ENCODE peak calls at places on chromosome 12, in four cellular contexts. P is HepG2, C is H1, T is GM12891. R is an unnamed sample.

GRCh38 chr12:130119241-130119861 is 42.9 kb upstream of the FZD10 start:
- DNase-seq in C (no peak), T (no peak), P (no peak), R (no peak)

GRCh38 chr12:122308811-122309210 is 42.5 kb upstream of the VPS33A start:
- DNase-seq in C (no peak), P (no peak), T (no peak), R (no peak)

GRCh38 chr12:47946413-47947107 is 16.8 kb upstream of the TMEM106C start:
- DNase-seq in C (no peak), P (no peak), T (no peak), R (no peak)

GRCh38 chr12:43309845-43310405 is 242.1 kb downstream of the ADAMTS20 start:
- DNase-seq in C (no peak), T (no peak), P (no peak), R (no peak)

GRCh38 chr12:2376855-2377657 is 324.3 kb downstream of the CACNA1C start:
- DNase-seq in C (peak), T (no peak), P (no peak), R (no peak)

GRCh38 chr12:108779998-108780688 is 48.8 kb upstream of the CORO1C start:
- DNase-seq in P (no peak), C (no peak), T (no peak), R (no peak)

GRCh38 chr12:70989232-70989631 is 68.7 kb upstream of the PTPRR start:
- DNase-seq in T (no peak), C (no peak), P (no peak), R (no peak)

GRCh38 chr12:57765003-57765697 is 1.7 kb downstream of the CYP27B1 start:
- DNase-seq in P (peak), C (no peak), T (no peak), R (peak)

GRCh38 chr12:110636516-110636915 is 22.6 kb downstream of the TCTN1 start:
- DNase-seq in P (no peak), C (no peak), T (no peak), R (no peak)

GRCh38 chr12:18752280-18752920 is 14.5 kb downstream of the CAPZA3 start:
- DNase-seq in P (no peak), T (no peak), C (peak), R (no peak)

DNA sequence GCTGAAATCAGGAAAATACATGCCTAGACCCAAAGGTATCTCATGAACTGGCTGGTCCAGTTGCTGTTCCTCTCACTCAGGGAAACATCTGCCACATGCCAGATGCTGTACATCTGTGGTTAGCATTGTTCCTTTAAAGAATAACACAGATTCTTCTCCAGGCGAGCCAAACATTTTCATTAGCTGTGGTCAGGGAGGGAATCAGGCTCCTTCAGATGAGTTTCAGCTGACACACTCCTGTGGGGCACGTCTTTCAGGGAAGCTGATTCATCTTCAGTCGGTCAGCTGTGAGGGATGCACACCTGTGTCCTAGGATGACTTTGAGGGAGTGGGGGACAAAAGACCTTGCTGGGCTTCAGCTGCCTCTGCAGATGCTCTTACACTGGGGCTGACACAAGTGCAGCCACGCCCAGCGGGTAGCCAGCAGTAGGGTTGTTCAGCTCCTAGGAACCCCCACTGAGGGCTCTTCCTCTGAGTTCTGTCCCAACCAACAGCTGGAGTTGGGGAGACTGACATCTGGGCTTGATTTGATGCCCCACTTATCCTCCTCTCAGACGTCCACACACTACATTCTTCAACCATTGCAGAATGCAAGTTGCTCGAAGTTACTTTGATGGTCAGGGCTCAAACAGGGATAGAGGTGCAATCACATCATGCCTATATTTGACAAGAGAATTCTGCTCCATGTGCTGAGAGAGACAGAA is 155.0 kb downstream of the NUAK1 start:
- DNase-seq in C (no peak), P (no peak), T (no peak), R (no peak)
- TF ChIP-seq POLR2AphosphoS5 in C (no peak), P (no peak), T (no peak), R (no peak)

GRCh38 chr12:123808167-123808566 is 46.1 kb downstream of the DNAH10 start:
- DNase-seq in C (no peak), T (no peak), P (peak), R (no peak)
- TF ChIP-seq TAF1 in C (no peak), T (no peak), P (no peak), R (no peak)

GRCh38 chr12:1367731-1368285 is 226.6 kb downstream of the FBXL14 start:
- DNase-seq in C (no peak), T (no peak), P (no peak), R (no peak)

GRCh38 chr12:1367331-1367730 is 227.1 kb downstream of the FBXL14 start:
- DNase-seq in T (no peak), P (peak), C (no peak), R (no peak)

GRCh38 chr12:1373887-1374286 is 220.5 kb downstream of the FBXL14 start:
- DNase-seq in T (no peak), P (no peak), C (no peak), R (no peak)

GRCh38 chr12:1369460-1369859 is 224.9 kb downstream of the FBXL14 start:
- DNase-seq in T (no peak), C (no peak), P (no peak), R (no peak)

DNA sequence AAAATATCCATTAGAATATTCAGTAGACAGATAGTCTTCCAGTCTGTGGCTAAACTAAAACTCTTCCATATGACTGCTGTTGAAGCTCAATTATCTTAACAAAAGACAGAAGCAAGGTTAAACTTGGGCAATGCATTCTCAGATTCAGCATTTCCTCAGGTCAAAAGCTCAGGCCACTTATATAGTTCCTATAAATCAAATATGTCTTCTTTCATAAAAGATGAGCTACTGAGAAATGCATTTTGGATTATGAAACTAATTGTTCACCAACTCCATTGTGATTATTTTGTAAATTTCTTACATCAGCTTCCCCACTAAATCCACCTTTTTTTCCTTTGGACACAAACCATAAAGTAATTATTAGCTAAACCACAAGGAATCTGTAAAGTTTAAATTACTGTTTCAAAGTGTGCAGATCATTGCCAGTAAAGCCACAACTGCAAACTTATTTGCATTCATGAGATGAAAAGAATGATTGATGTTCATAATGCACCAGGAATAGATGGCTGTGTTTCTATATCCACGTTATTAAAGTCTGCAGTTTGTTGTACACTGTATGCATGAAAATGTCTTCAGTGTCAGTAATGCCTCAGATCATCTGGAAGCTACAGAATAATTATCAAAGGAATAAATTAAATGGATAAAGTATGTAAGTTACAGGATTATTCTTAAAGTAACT is 224.3 kb downstream of the FBXL14 start:
- DNase-seq in T (no peak), C (no peak), P (no peak), R (no peak)
- TF ChIP-seq POLR2AphosphoS5 in T (no peak), C (no peak), P (no peak), R (no peak)

GRCh38 chr12:132448453-132448800 is 41.5 kb upstream of the FBRSL1 start:
- DNase-seq in P (no peak), C (no peak), T (no peak), R (no peak)
- TF ChIP-seq TAF1 in P (no peak), C (no peak), T (no peak), R (no peak)

GRCh38 chr12:46372131-46372851 is at the start of gene SLC38A2:
- DNase-seq in C (no peak), T (peak), P (peak), R (peak)
- TF ChIP-seq POLR2AphosphoS5 in C (peak), T (peak), P (peak), R (peak)

GRCh38 chr12:91104812-91105466 is 6.4 kb downstream of the LUM start:
- DNase-seq in T (no peak), P (no peak), C (no peak), R (no peak)
- TF ChIP-seq TAF1 in T (no peak), P (no peak), C (no peak), R (no peak)

DNA sequence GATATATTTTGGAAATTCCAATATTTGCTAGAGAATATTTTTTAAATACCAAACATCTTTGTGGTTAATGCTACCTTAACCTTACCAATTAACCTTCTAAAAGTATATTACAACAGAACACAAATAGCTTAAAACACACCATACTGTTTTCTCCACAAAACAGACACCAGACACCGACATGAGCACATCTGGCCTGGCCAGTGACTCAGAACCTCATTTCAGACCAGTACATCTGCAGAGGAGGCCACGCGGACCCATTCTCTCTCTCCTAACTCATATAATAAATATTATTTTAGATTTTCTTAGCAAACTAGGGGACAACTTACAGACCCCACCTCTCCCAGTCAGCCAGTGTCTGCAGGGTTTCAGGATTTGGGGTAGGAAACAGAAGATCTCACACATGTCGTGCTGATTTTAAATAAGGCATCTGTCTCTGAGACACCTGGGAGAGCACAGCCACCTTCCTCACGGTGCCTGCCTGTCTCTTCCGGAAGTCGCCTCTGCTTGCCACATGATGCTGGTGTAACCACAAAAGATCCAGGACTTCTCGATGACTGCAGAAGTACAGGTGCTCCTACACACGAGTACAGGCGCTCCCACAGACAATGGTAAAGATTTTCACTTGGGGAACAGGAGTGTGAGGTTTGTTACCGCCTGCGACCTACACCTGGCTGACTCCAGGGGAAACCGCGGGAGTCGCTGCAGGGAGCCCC is 9.7 kb upstream of the ANKLE2 start:
- DNase-seq in C (no peak), T (no peak), P (no peak), R (no peak)
- TF ChIP-seq POLR2AphosphoS5 in C (no peak), T (peak), P (no peak), R (peak)

GRCh38 chr12:104877107-104877705 is 80.9 kb downstream of the SLC41A2 start:
- DNase-seq in T (no peak), P (no peak), C (no peak), R (no peak)
- TF ChIP-seq TAF1 in T (no peak), P (no peak), C (no peak), R (no peak)

GRCh38 chr12:88982694-88983093 is 369.6 kb downstream of the DUSP6 start:
- DNase-seq in T (no peak), C (no peak), P (no peak), R (no peak)
- TF ChIP-seq POLR2AphosphoS5 in T (no peak), C (no peak), P (no peak), R (no peak)

R was measured in GM12892.